ENCODE peak calls at places on chromosome 19, in nine cellular contexts. M is stimulated activated CD8-positive, alpha-beta memory T cell treated with anti-CD3 and anti-CD28 coated beads, Interleukin-4, amount 100 ng/mL, for 24 hours; T is stimulated activated CD4-positive, alpha-beta T cell treated with anti-CD3 and anti-CD28 coated beads, Interleukin-15, amount 100 ng/mL, for 48 hours; V is adipocyte; W is NCI-H1105; G is heart right ventricle; F is hippocampal formation; P is NCI-H2029; C is nephron progenitor cell. B is an unnamed sample.

GRCh38 chr19:39846678-39847486 is 703 bp upstream of the FBL start:
- DNase-seq in C (no peak), G (no peak), F (no peak), W (no peak), T (no peak), P (no peak), V (peak), M (no peak), B (no peak)

GRCh38 chr19:34232566-34233481 is 21.5 kb upstream of the GARRE1 start:
- DNase-seq in C (no peak), F (peak), M (no peak), P (no peak), V (peak), W (no peak), T (no peak), G (peak), B (peak)

GRCh38 chr19:46678110-46678732 is 17.2 kb upstream of the DACT3 start:
- DNase-seq in V (peak), F (no peak), C (peak), T (peak), G (no peak), P (no peak), W (no peak), M (peak), B (no peak)

GRCh38 chr19:45142728-45143115 is 18.1 kb downstream of the NKPD1 start:
- DNase-seq in F (no peak), C (no peak), V (no peak), W (no peak), T (no peak), G (no peak), P (no peak), M (no peak), B (no peak)

GRCh38 chr19:16330811-16331690 is 6.4 kb downstream of the KLF2 start:
- DNase-seq in V (peak), C (no peak), W (no peak), F (no peak), P (no peak), M (no peak), T (no peak), G (no peak), B (peak)

GRCh38 chr19:50967924-50968708 is 1.3 kb downstream of the KLK6 start:
- DNase-seq in G (no peak), F (no peak), V (no peak), T (no peak), W (no peak), P (no peak), M (no peak), C (peak), B (peak)

GRCh38 chr19:1673645-1674292 is 21.4 kb upstream of the TCF3 start:
- DNase-seq in G (no peak), W (no peak), P (peak), T (no peak), V (no peak), C (no peak), M (no peak), F (no peak), B (no peak)

GRCh38 chr19:51142119-51142518 is at the start of gene SIGLEC7:
- DNase-seq in V (no peak), F (no peak), T (no peak), M (no peak), P (no peak), W (no peak), G (peak), C (no peak), B (no peak)

GRCh38 chr19:17076539-17076919 is 952 bp downstream of the MYO9B start:
- DNase-seq in V (peak), P (no peak), F (no peak), G (no peak), M (no peak), W (no peak), C (peak), T (peak), B (no peak)

GRCh38 chr19:23787106-23787505 is 28.4 kb upstream of the ZNF681 start:
- DNase-seq in C (no peak), W (no peak), F (no peak), G (no peak), P (no peak), M (no peak), V (no peak), T (no peak), B (peak)

B was measured in HT1080.